ENCODE peak calls at places on chromosomes 12 and 14, in four cellular contexts. One of them, this sample, is unnamed.

GRCh38 chr14:58501214-58501816 is 73.8 kb downstream of the KIAA0586 start:
- DNase-seq in ovary: peak
- DNase-seq in breast epithelium: no peak
- DNase-seq in gastrocnemius medialis: no peak
- DNase-seq in this sample: peak

GRCh38 chr12:107402041-107403022 is 283.3 kb upstream of the PWP1 start:
- DNase-seq in ovary: no peak
- DNase-seq in breast epithelium: no peak
- DNase-seq in gastrocnemius medialis: no peak
- DNase-seq in this sample: peak

GRCh38 chr14:68794856-68795601 is 2.2 kb upstream of the ZFP36L1 start:
- DNase-seq in ovary: peak
- DNase-seq in breast epithelium: no peak
- DNase-seq in gastrocnemius medialis: peak
- DNase-seq in this sample: peak

GRCh38 chr14:102878174-102878969 is 44.1 kb upstream of the AMN start:
- DNase-seq in ovary: no peak
- DNase-seq in breast epithelium: no peak
- DNase-seq in gastrocnemius medialis: no peak
- DNase-seq in this sample: no peak

GRCh38 chr12:88934163-88934747 is 354.0 kb upstream of the KITLG start:
- DNase-seq in ovary: no peak
- DNase-seq in breast epithelium: no peak
- DNase-seq in gastrocnemius medialis: no peak
- DNase-seq in this sample: peak

GRCh38 chr12:69687390-69687789 is 11.7 kb downstream of the BEST3 start:
- DNase-seq in ovary: no peak
- DNase-seq in breast epithelium: no peak
- DNase-seq in gastrocnemius medialis: peak
- DNase-seq in this sample: no peak

GRCh38 chr14:101030586-101030985 is 127.1 kb upstream of the RTL1 start:
- DNase-seq in ovary: no peak
- DNase-seq in breast epithelium: no peak
- DNase-seq in gastrocnemius medialis: no peak
- DNase-seq in this sample: no peak

GRCh38 chr14:65336191-65336591 is 76.3 kb upstream of the FUT8 start:
- DNase-seq in ovary: no peak
- DNase-seq in breast epithelium: no peak
- DNase-seq in gastrocnemius medialis: no peak
- DNase-seq in this sample: no peak

GRCh38 chr14:76964695-76965094 is 63.8 kb downstream of the IRF2BPL start:
- DNase-seq in ovary: no peak
- DNase-seq in breast epithelium: no peak
- DNase-seq in gastrocnemius medialis: no peak
- DNase-seq in this sample: no peak
- TF ChIP-seq POLR2A in ovary: no peak
- TF ChIP-seq POLR2A in breast epithelium: no peak
- TF ChIP-seq POLR2A in gastrocnemius medialis: no peak
- TF ChIP-seq POLR2A in this sample: no peak

GRCh38 chr12:16387919-16388318 is 40.5 kb downstream of the MGST1 start:
- DNase-seq in ovary: no peak
- DNase-seq in breast epithelium: no peak
- DNase-seq in gastrocnemius medialis: no peak
- DNase-seq in this sample: no peak

GRCh38 chr12:16389594-16389993 is 42.1 kb downstream of the MGST1 start:
- DNase-seq in ovary: no peak
- DNase-seq in breast epithelium: no peak
- DNase-seq in gastrocnemius medialis: no peak
- DNase-seq in this sample: no peak

GRCh38 chr12:16385779-16386646 is 38.6 kb downstream of the MGST1 start:
- DNase-seq in ovary: peak
- DNase-seq in breast epithelium: no peak
- DNase-seq in gastrocnemius medialis: no peak
- DNase-seq in this sample: peak

DNA sequence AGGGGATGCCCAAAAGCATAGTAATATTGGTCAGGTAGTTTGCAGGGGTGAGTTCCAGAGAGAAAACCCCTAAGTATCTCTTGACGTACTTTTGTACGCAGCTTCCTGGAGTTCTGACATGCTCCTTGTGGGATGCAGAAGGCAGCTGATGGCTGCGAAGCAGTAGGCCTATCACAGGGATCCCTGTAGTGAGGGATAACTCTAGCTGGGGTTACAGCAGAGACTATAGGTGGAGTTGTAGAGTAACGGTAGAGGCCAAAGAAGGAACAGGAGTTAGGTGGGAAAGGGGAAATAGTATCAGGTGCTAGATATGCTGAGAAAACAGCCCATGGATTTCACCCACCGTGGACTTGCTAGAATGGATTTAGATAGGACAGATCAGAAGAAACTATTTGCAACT is 37.3 kb downstream of the MGST1 start:
- DNase-seq in ovary: no peak
- DNase-seq in breast epithelium: no peak
- DNase-seq in gastrocnemius medialis: no peak
- DNase-seq in this sample: no peak
- H3K4me3 ChIP-seq in ovary: no peak
- H3K4me3 ChIP-seq in breast epithelium: no peak
- H3K4me3 ChIP-seq in gastrocnemius medialis: no peak
- H3K4me3 ChIP-seq in this sample: no peak

DNA sequence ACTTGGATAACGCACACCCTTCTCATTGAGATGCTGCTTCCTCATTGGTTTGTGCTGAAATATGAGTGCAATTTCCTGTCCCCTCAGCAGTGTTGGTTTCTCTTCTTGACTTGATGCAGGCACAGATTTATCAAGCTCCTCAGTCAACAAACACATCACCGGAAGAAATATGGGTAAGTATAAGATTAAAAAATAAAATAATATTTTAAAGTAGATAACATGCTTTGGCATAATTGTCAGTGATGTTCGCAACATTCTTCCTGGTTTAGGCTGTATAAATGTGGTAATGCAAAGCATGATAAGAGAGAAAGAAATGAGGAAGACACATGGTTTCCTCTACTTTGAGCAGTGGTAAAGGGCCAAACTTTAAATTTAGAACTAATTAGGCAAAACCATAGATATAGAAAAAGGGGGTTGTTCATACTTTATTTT is at the start of gene GPR65:
- DNase-seq in ovary: no peak
- DNase-seq in breast epithelium: no peak
- DNase-seq in gastrocnemius medialis: no peak
- DNase-seq in this sample: no peak
- TF ChIP-seq POLR2A in ovary: no peak
- TF ChIP-seq POLR2A in breast epithelium: no peak
- TF ChIP-seq POLR2A in gastrocnemius medialis: peak
- TF ChIP-seq POLR2A in this sample: no peak

GRCh38 chr14:32947792-32948191 is 9.1 kb downstream of the NPAS3 start:
- DNase-seq in ovary: no peak
- DNase-seq in breast epithelium: no peak
- DNase-seq in gastrocnemius medialis: no peak
- DNase-seq in this sample: no peak
- H3K4me3 ChIP-seq in ovary: no peak
- H3K4me3 ChIP-seq in breast epithelium: no peak
- H3K4me3 ChIP-seq in gastrocnemius medialis: no peak
- H3K4me3 ChIP-seq in this sample: no peak

GRCh38 chr14:89617471-89618291 is 200.6 kb upstream of the FOXN3 start:
- DNase-seq in ovary: peak
- DNase-seq in breast epithelium: no peak
- DNase-seq in gastrocnemius medialis: peak
- DNase-seq in this sample: peak
- TF ChIP-seq POLR2A in ovary: no peak
- TF ChIP-seq POLR2A in breast epithelium: no peak
- TF ChIP-seq POLR2A in gastrocnemius medialis: peak
- TF ChIP-seq POLR2A in this sample: no peak